ENCODE peak calls at places on chromosome 21, in seven cellular contexts. B is IMR-90, Y is mesenchymal stem cell, K is GM23248, D is GM12878, G is mammary epithelial cell, C is NT2/D1. Z is an unnamed sample.
A peak's percentile ranks its signal among the peaks of the same experiment; 100 is the strongest.

GRCh38 chr21:29621525-29621924 is 318.3 kb downstream of the GRIK1 start:
- DNase-seq in B (no peak), Y (no peak), K (no peak), D (no peak), G (no peak), C (no peak), Z (no peak)

GRCh38 chr21:32131164-32131563 is 147.7 kb downstream of the MIS18A start:
- DNase-seq in B (no peak), Y (no peak), K (no peak), D (no peak), G (no peak), C (no peak), Z (no peak)

GRCh38 chr21:32056791-32057190 is 184.0 kb downstream of the HUNK start:
- DNase-seq in B (no peak), Y (no peak), K (no peak), D (no peak), G (no peak), C (no peak), Z (no peak)

GRCh38 chr21:16071082-16071481 is 341.3 kb downstream of the USP25 start:
- DNase-seq in B (no peak), Y (no peak), K (peak; percentile 78), D (no peak), G (no peak), C (no peak), Z (no peak)

GRCh38 chr21:38460171-38460742 is 38.0 kb downstream of the ERG start:
- DNase-seq in B (peak; percentile 12), Y (peak; percentile 30), K (peak; percentile 97), D (no peak), G (peak; percentile 92), C (no peak), Z (peak; percentile 47)

GRCh38 chr21:28127390-28127789 is 865.3 kb downstream of the LTN1 start:
- DNase-seq in B (peak; percentile 7), Y (no peak), K (no peak), D (no peak), G (no peak), C (no peak), Z (no peak)

GRCh38 chr21:28393279-28393678 is 599.4 kb downstream of the LTN1 start:
- DNase-seq in B (peak; percentile 21), Y (no peak), K (no peak), D (no peak), G (peak; percentile 81), C (no peak), Z (peak; percentile 29)

GRCh38 chr21:33384851-33385331 is 18.3 kb upstream of the IFNGR2 start:
- DNase-seq in B (peak; percentile 43), Y (peak; percentile 41), K (no peak), D (no peak), G (no peak), C (no peak), Z (no peak)

GRCh38 chr21:38980416-38981319 is 174.9 kb downstream of the ETS2 start:
- DNase-seq in B (no peak), Y (no peak), K (no peak), D (no peak), G (no peak), C (no peak), Z (no peak)

GRCh38 chr21:37658994-37659458 is 257.2 kb downstream of the KCNJ6 start:
- DNase-seq in B (peak; percentile 72), Y (peak; percentile 74), K (peak; percentile 92), D (no peak), G (peak; percentile 87), C (no peak), Z (peak; percentile 87)

GRCh38 chr21:33089439-33089838 is 19.5 kb downstream of the OLIG1 start:
- DNase-seq in B (no peak), Y (no peak), K (no peak), D (no peak), G (no peak), C (no peak), Z (peak; percentile 12)

GRCh38 chr21:28922368-28922767 is 70.3 kb downstream of the LTN1 start:
- DNase-seq in B (no peak), Y (no peak), K (no peak), D (no peak), G (no peak), C (peak; percentile 28), Z (no peak)

GRCh38 chr21:37710555-37711293 is 205.5 kb downstream of the KCNJ6 start:
- DNase-seq in B (peak; percentile 68), Y (peak; percentile 90), K (no peak), D (no peak), G (no peak), C (no peak), Z (peak; percentile 43)

GRCh38 chr21:37915941-37916794 is at the start of gene KCNJ6:
- DNase-seq in B (peak; percentile 52), Y (peak; percentile 75), K (peak; percentile 82), D (no peak), G (peak; percentile 37), C (peak; percentile 89), Z (no peak)

GRCh38 chr21:26448751-26449150 is 124.3 kb downstream of the CYYR1 start:
- DNase-seq in B (no peak), Y (no peak), K (peak; percentile 84), D (no peak), G (no peak), C (no peak), Z (no peak)

GRCh38 chr21:27764056-27764455 is 797.2 kb upstream of the ADAMTS5 start:
- DNase-seq in B (no peak), Y (no peak), K (no peak), D (no peak), G (no peak), C (no peak), Z (no peak)

GRCh38 chr21:26368591-26368990 is 198.0 kb upstream of the APP start:
- DNase-seq in B (no peak), Y (no peak), K (no peak), D (no peak), G (no peak), C (no peak), Z (no peak)

GRCh38 chr21:38989745-38990423 is 184.2 kb downstream of the ETS2 start:
- DNase-seq in B (peak; percentile 94), Y (peak; percentile 85), K (peak; percentile 76), D (no peak), G (peak; percentile 91), C (no peak), Z (peak; percentile 48)

GRCh38 chr21:43365611-43366426 is 61.1 kb downstream of the SIK1 start:
- DNase-seq in B (no peak), Y (no peak), K (no peak), D (no peak), G (no peak), C (no peak), Z (no peak)

GRCh38 chr21:46636550-46637289 is 1.2 kb downstream of the PRMT2 start:
- DNase-seq in B (no peak), Y (no peak), K (no peak), D (no peak), G (no peak), C (no peak), Z (peak; percentile 2)
- H3K9ac ChIP-seq in B (peak overlapping the region; percentile 99), Y (peak overlapping the region; percentile 98), K (peak overlapping the region; percentile 96), D (peak overlapping the region; percentile 28), G (peak overlapping the region; percentile 96), C (peak overlapping the region; percentile 100), Z (peak overlapping the region; percentile 98)

GRCh38 chr21:34612557-34612956 is 2.4 kb downstream of the RCAN1 start:
- DNase-seq in B (no peak), Y (no peak), K (peak; percentile 17), D (no peak), G (no peak), C (no peak), Z (no peak)

GRCh38 chr21:34615487-34615814 is 538 bp upstream of the RCAN1 start:
- DNase-seq in B (no peak), Y (no peak), K (no peak), D (no peak), G (no peak), C (no peak), Z (no peak)

GRCh38 chr21:34613679-34614442 is 1.1 kb downstream of the RCAN1 start:
- DNase-seq in B (peak; percentile 7), Y (peak; percentile 36), K (peak; percentile 62), D (no peak), G (peak; percentile 4), C (no peak), Z (peak; percentile 42)

GRCh38 chr21:34614443-34614692 is 545 bp downstream of the RCAN1 start:
- DNase-seq in B (no peak), Y (no peak), K (no peak), D (no peak), G (no peak), C (no peak), Z (no peak)

DNA sequence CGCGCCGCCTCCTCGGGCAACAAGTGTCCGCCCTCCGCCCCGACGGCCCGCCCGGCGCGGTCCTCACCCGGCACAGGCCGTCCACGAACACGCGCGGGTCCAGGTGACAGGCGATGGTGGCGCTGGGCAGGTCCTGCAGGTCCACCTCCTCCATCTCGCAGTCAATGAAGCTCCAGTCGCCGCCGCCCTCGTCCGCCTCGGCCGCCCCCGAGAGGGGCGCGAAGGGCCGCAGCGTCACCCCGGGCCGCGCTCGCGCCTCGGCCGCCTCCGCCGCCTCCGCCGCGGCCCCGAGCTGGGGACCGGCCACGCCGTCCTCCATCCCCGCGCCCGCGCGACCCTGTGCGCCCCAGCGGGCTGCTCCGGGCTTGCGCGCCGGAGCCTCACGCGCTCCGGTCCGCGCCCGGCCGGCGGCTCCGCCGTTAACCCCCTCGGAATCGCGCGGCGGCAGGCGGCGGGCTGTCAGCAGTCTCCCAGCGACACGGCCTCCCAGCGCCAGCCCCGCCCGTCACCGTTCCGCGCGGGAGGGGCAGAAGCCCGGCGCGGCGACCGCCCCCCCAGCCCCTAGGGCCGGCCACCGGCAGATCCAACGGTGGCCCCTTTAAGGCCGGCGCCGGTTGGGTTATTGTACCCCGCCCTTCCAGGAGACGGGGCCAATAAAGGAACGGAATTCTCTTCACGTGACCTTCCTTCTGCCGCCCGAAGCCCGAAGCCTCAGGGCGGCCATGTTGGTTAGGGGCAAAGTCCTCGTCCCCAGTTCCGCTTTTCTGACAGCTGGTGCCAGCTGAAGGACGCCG is at the start of gene RCAN1:
- DNase-seq in B (peak; percentile 91), Y (peak; percentile 96), K (peak; percentile 97), D (peak; percentile 75), G (peak; percentile 91), C (peak; percentile 94), Z (peak; percentile 96)
- H3K4me3 ChIP-seq in B (peak within 1 kb of the TSS; percentile 63), Y (peak within 1 kb of the TSS; percentile 92), K (peak within 1 kb of the TSS; percentile 90), D (peak within 1 kb of the TSS; percentile 81), G (peak within 1 kb of the TSS; percentile 87), C (peak within 1 kb of the TSS; percentile 82), Z (peak within 1 kb of the TSS; percentile 70)

GRCh38 chr21:41821081-41821755 is 54.4 kb upstream of the RIPK4 start:
- DNase-seq in B (no peak), Y (no peak), K (peak; percentile 11), D (no peak), G (no peak), C (no peak), Z (peak; percentile 22)
- H3K36me3 ChIP-seq in B (peaks cover 13% of the 10 kb centered on the region), Y (peaks cover 36% of the 10 kb centered on the region), K (no peaks in the 10 kb centered on the region), D (peaks cover 12% of the 10 kb centered on the region), G (no peaks in the 10 kb centered on the region), C (peaks cover 67% of the 10 kb centered on the region), Z (no peaks in the 10 kb centered on the region)

DNA sequence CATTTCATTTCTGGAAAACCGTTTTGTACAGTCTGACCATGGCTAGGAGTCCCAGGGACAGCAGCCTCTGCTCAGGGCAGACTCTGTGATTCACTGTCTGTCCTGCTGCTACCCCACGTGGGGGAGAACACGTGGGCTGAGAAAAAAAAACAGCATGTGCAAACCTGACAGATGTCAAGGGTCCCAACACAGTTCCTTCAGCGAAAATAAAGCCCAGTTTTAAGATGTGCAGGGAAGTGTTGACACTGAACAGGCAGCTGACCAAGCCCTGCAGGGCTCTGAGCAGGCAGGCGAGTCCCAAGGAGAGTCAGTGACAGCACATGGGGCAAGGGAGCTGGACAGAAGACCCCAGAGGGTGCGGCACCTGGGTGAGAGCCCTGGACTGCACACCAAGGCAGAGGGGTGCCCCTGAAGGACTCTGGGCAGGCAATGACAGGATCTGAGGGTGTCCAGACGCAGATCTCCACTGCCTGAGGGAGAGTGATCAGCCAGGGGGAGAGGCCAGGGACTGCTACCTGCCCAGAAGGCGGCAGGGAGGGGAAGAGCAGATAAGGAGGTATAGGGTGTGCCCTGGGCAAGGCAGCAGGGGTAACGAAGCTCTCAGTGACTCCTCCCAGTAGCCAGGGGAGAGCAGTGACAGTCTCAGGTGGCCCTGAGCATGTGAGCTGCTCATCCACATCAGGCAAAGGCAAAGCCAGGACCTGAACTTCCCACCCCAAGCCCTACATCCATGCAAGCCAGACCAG is 5.1 kb upstream of the SPATC1L start:
- DNase-seq in B (peak; percentile 58), Y (peak; percentile 61), K (peak; percentile 82), D (no peak), G (peak; percentile 21), C (no peak), Z (no peak)
- H3K9ac ChIP-seq in B (no peak overlapping the region), Y (peak overlapping the region; percentile 72), K (peak overlapping the region; percentile 49), D (no peak overlapping the region), G (no peak overlapping the region), C (peak overlapping the region; percentile 39), Z (peak overlapping the region; percentile 35)